ENCODE peak calls at places on chromosomes 4 and X, in five cellular contexts. Q is stomach, A is ovary, X is uterus, D is K562. G is an unnamed sample.

GRCh38 chr4:181819951-181820350 is 423.3 kb upstream of the TENM3 start:
- DNase-seq in X (no peak), Q (no peak), D (no peak), A (no peak), G (no peak)

GRCh38 chrX:80648023-80648422 is 161.7 kb downstream of the BRWD3 start:
- DNase-seq in A (no peak), X (no peak), D (no peak), Q (no peak), G (no peak)

GRCh38 chrX:29841750-29842149 is 373.6 kb upstream of the MAGEB2 start:
- DNase-seq in D (no peak), A (no peak), Q (no peak), X (no peak), G (no peak)

GRCh38 chr4:73222466-73223257 is 35.9 kb downstream of the ANKRD17 start:
- DNase-seq in Q (peak; percentile 52), D (peak; percentile 35), A (peak; percentile 31), X (peak; percentile 49), G (no peak)

GRCh38 chrX:71100581-71101505 is 5.2 kb downstream of the FOXO4 start:
- DNase-seq in X (no peak), A (no peak), D (peak; percentile 26), Q (no peak), G (no peak)

GRCh38 chrX:123884809-123885408 is 25.1 kb downstream of the XIAP start:
- DNase-seq in Q (no peak), D (peak; percentile 26), X (no peak), A (no peak), G (no peak)

GRCh38 chr4:112511294-112512118 is 4.5 kb downstream of the NEUROG2 start:
- DNase-seq in D (no peak), Q (no peak), A (no peak), X (no peak), G (no peak)

GRCh38 chrX:112738347-112739033 is 58.8 kb upstream of the LHFPL1 start:
- DNase-seq in D (no peak), A (no peak), Q (no peak), X (no peak), G (no peak)

GRCh38 chrX:39907964-39908616 is 189.7 kb downstream of the BCOR start:
- DNase-seq in D (no peak), X (peak; percentile 60), Q (peak; percentile 52), A (peak; percentile 72), G (peak; percentile 82)

GRCh38 chrX:39985116-39985515 is 112.6 kb downstream of the BCOR start:
- DNase-seq in Q (no peak), X (no peak), D (no peak), A (no peak), G (no peak)

GRCh38 chrX:110045988-110046387 is 43.1 kb downstream of the TMEM164 start:
- DNase-seq in Q (no peak), A (no peak), D (no peak), X (no peak), G (no peak)

GRCh38 chrX:32871636-32872035 is 339.7 kb downstream of the DMD start:
- DNase-seq in D (no peak), Q (no peak), X (no peak), A (no peak), G (no peak)

GRCh38 chr4:155608231-155608885 is 58.3 kb upstream of the GUCY1A1 start:
- DNase-seq in A (no peak), X (no peak), D (no peak), Q (no peak), G (no peak)

GRCh38 chr4:155881555-155881954 is 15.5 kb upstream of the ASIC5 start:
- DNase-seq in Q (no peak), D (no peak), A (no peak), X (no peak), G (no peak)

GRCh38 chrX:33205321-33205720 is 6.0 kb downstream of the DMD start:
- DNase-seq in D (no peak), Q (no peak), A (no peak), X (no peak), G (no peak)

GRCh38 chr4:55312491-55313101 is 33.4 kb upstream of the SRD5A3 start:
- DNase-seq in A (no peak), Q (peak; percentile 34), X (peak; percentile 26), D (no peak), G (peak; percentile 52)

GRCh38 chr4:73944061-73944875 is 37.6 kb downstream of the PF4 start:
- DNase-seq in A (peak; percentile 52), X (no peak), Q (peak; percentile 35), D (no peak), G (no peak)

GRCh38 chr4:99028187-99028586 is 32.7 kb downstream of the METAP1 start:
- DNase-seq in D (no peak), X (no peak), A (no peak), Q (no peak), G (no peak)

GRCh38 chrX:15864629-15865028 is 10.0 kb upstream of the AP1S2 start:
- DNase-seq in Q (no peak), X (no peak), D (no peak), A (no peak), G (no peak)

GRCh38 chr4:1378559-1379231 is 27.5 kb downstream of the NKX1-1 start:
- DNase-seq in X (no peak), A (peak; percentile 15), Q (no peak), D (no peak), G (no peak)

GRCh38 chrX:47500541-47500940 is 17.5 kb upstream of the ZNF41 start:
- DNase-seq in D (no peak), A (no peak), X (no peak), Q (no peak), G (no peak)

GRCh38 chr4:6435010-6435409 is 37.4 kb downstream of the PPP2R2C start:
- DNase-seq in A (no peak), X (no peak), D (no peak), Q (no peak), G (no peak)

GRCh38 chr4:15702941-15703403 is at the start of gene BST1:
- DNase-seq in X (peak; percentile 53), Q (peak; percentile 64), A (peak; percentile 59), D (no peak), G (peak; percentile 68)

GRCh38 chr4:118367872-118368271 is 15.1 kb upstream of the PRSS12 start:
- DNase-seq in Q (no peak), D (no peak), A (no peak), X (no peak), G (no peak)

GRCh38 chrX:9595131-9595530 is 130.3 kb downstream of the TBL1X start:
- DNase-seq in Q (no peak), D (no peak), A (no peak), X (no peak), G (no peak)

GRCh38 chr4:124890522-124890921 is 178.0 kb upstream of the ANKRD50 start:
- DNase-seq in D (no peak), A (no peak), X (no peak), Q (no peak), G (no peak)

GRCh38 chr4:70863099-70863790 is 23.6 kb upstream of the GRSF1 start:
- DNase-seq in Q (no peak), D (no peak), A (no peak), X (no peak), G (no peak)
- TF ChIP-seq POLR2A in Q (no peak), D (no peak), A (no peak), X (no peak), G (no peak)

GRCh38 chrX:107654778-107655761 is 26.8 kb downstream of the PRPS1 start:
- DNase-seq in Q (peak; percentile 61), D (peak; percentile 65), A (peak; percentile 68), X (no peak), G (peak; percentile 67)
- TF ChIP-seq POLR2A in Q (no peak), D (no peak), A (no peak), X (no peak), G (no peak)

GRCh38 chr4:184472540-184473264 is 1.6 kb downstream of the IRF2 start:
- DNase-seq in X (peak; percentile 73), Q (peak; percentile 92), A (peak; percentile 77), D (peak; percentile 76), G (peak; percentile 97)

GRCh38 chr4:184473515-184474260 is 662 bp downstream of the IRF2 start:
- DNase-seq in A (peak; percentile 60), D (no peak), X (peak; percentile 33), Q (peak; percentile 44), G (peak; percentile 58)

GRCh38 chr4:184470785-184471110 is 3.6 kb downstream of the IRF2 start:
- DNase-seq in D (no peak), A (no peak), Q (no peak), X (no peak), G (no peak)

GRCh38 chr4:184473265-184473514 is 1.2 kb downstream of the IRF2 start:
- DNase-seq in X (no peak), Q (no peak), D (no peak), A (no peak), G (no peak)

GRCh38 chr4:184471872-184472539 is 2.3 kb downstream of the IRF2 start:
- DNase-seq in D (no peak), Q (no peak), A (no peak), X (no peak), G (no peak)
- TF ChIP-seq POLR2A in D (no peak), Q (no peak), A (no peak), X (no peak), G (no peak)

GRCh38 chr4:128471576-128471975 is 184.0 kb upstream of the PGRMC2 start:
- DNase-seq in A (no peak), X (no peak), D (peak; percentile 52), Q (no peak), G (no peak)
- TF ChIP-seq POLR2A in A (no peak), X (no peak), D (no peak), Q (no peak), G (no peak)

DNA sequence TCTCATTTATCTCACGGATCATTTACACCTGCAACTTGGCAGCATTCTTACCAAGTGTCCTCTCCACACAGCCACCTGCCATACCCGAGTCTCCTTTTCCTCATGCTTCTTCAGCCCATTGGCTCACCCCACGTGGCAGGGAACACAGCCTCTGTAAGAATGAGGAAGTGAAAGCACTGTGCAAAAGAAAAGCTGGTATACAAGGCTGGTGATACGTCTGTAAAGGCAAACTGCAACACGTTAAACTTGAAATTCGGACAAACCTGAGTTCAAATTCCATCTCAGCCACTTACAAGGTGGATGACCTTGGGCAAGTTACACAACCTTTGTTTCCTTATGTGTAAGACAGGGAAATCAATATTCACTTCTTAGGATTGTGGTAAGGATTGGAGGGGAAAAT is 164.0 kb upstream of the RASGEF1B start:
- DNase-seq in Q (peak; percentile 45), X (no peak), D (no peak), A (no peak), G (peak; percentile 63)
- TF ChIP-seq POLR2A in Q (no peak), X (no peak), D (no peak), A (no peak), G (peak; percentile 46)

GRCh38 chrX:133868250-133868649 is 117.1 kb downstream of the GPC3 start:
- DNase-seq in Q (no peak), A (no peak), X (no peak), D (no peak), G (no peak)
- TF ChIP-seq POLR2A in Q (no peak), A (no peak), X (no peak), D (no peak), G (no peak)

GRCh38 chr4:21605006-21605405 is 343.6 kb downstream of the KCNIP4 start:
- DNase-seq in Q (no peak), A (no peak), D (no peak), X (no peak), G (no peak)
- TF ChIP-seq POLR2A in Q (no peak), A (no peak), D (no peak), X (no peak), G (no peak)

G was measured in right lobe of liver.